ENCODE peak calls at places on chromosome 17, in seven cellular contexts. E, P, O, X, U, A and L are unnamed samples.

GRCh38 chr17:73291260-73291801 is 20.5 kb downstream of the CDC42EP4 start:
- DNase-seq in E (peak; percentile 25), P (no peak), O (no peak), X (peak; percentile 86), U (no peak), A (peak; percentile 87), L (peak; percentile 54)

GRCh38 chr17:68057531-68057952 is 22.0 kb downstream of the KPNA2 start:
- DNase-seq in E (no peak), P (no peak), O (peak; percentile 42), X (peak; percentile 56), U (no peak), A (peak; percentile 49), L (peak; percentile 71)

GRCh38 chr17:57984226-57984890 is 3.7 kb downstream of the VEZF1 start:
- DNase-seq in E (no peak), P (no peak), O (no peak), X (no peak), U (no peak), A (no peak), L (peak; percentile 66)

GRCh38 chr17:76948726-76949342 is 80.6 kb downstream of the MGAT5B start:
- DNase-seq in E (no peak), P (no peak), O (no peak), X (no peak), U (no peak), A (no peak), L (no peak)

GRCh38 chr17:49629447-49629846 is 48.5 kb downstream of the SPOP start:
- DNase-seq in E (no peak), P (no peak), O (no peak), X (no peak), U (no peak), A (no peak), L (no peak)

GRCh38 chr17:7213895-7214299 is 5.7 kb downstream of the DLG4 start:
- DNase-seq in E (peak; percentile 99), P (peak; percentile 100), O (peak; percentile 100), X (peak; percentile 73), U (peak; percentile 95), A (peak; percentile 95), L (peak; percentile 77)

GRCh38 chr17:8552582-8553320 is 77.8 kb downstream of the MYH10 start:
- DNase-seq in E (no peak), P (no peak), O (no peak), X (peak; percentile 64), U (no peak), A (no peak), L (peak; percentile 20)

GRCh38 chr17:35254107-35254802 is 11.4 kb downstream of the SLFN5 start:
- DNase-seq in E (no peak), P (no peak), O (no peak), X (peak; percentile 97), U (no peak), A (peak; percentile 86), L (peak; percentile 89)

GRCh38 chr17:56096026-56096807 is 57.1 kb upstream of the ANKFN1 start:
- DNase-seq in E (no peak), P (no peak), O (no peak), X (peak; percentile 45), U (no peak), A (no peak), L (no peak)

GRCh38 chr17:70040336-70040735 is 34.7 kb upstream of the KCNJ16 start:
- DNase-seq in E (no peak), P (no peak), O (no peak), X (peak; percentile 33), U (no peak), A (no peak), L (no peak)

GRCh38 chr17:37466471-37466870 is 23.2 kb upstream of the DUSP14 start:
- DNase-seq in E (no peak), P (no peak), O (no peak), X (no peak), U (no peak), A (no peak), L (peak; percentile 46)

GRCh38 chr17:12180644-12181261 is 160.1 kb downstream of the MAP2K4 start:
- DNase-seq in E (no peak), P (peak; percentile 52), O (peak; percentile 51), X (peak; percentile 79), U (no peak), A (peak; percentile 57), L (peak; percentile 79)

GRCh38 chr17:50676065-50676975 is 31.4 kb downstream of the ANKRD40 start:
- DNase-seq in E (no peak), P (no peak), O (no peak), X (no peak), U (no peak), A (no peak), L (no peak)

GRCh38 chr17:59763861-59764260 is 56.4 kb downstream of the VMP1 start:
- DNase-seq in E (no peak), P (no peak), O (peak; percentile 43), X (peak; percentile 95), U (no peak), A (peak; percentile 79), L (no peak)

GRCh38 chr17:78781339-78782304 is at the start of gene CYTH1:
- DNase-seq in E (peak; percentile 67), P (peak; percentile 30), O (peak; percentile 41), X (no peak), U (peak; percentile 72), A (peak; percentile 43), L (no peak)

GRCh38 chr17:6100146-6100545 is 30.0 kb downstream of the WSCD1 start:
- DNase-seq in E (no peak), P (no peak), O (no peak), X (no peak), U (no peak), A (no peak), L (no peak)

GRCh38 chr17:39122982-39123381 is 28.5 kb downstream of the PLXDC1 start:
- DNase-seq in E (no peak), P (no peak), O (no peak), X (no peak), U (no peak), A (no peak), L (no peak)

GRCh38 chr17:41654134-41654907 is 29.9 kb upstream of the KRT17 start:
- DNase-seq in E (no peak), P (no peak), O (no peak), X (no peak), U (no peak), A (no peak), L (peak; percentile 71)

GRCh38 chr17:58666858-58667267 is 25.0 kb downstream of the TEX14 start:
- DNase-seq in E (peak; percentile 41), P (no peak), O (no peak), X (peak; percentile 79), U (no peak), A (no peak), L (peak; percentile 100)

GRCh38 chr17:50904522-50905459 is 38.6 kb upstream of the TOB1 start:
- DNase-seq in E (no peak), P (no peak), O (no peak), X (no peak), U (peak; percentile 72), A (no peak), L (peak; percentile 62)

GRCh38 chr17:62052765-62053338 is 12.2 kb downstream of the MED13 start:
- DNase-seq in E (no peak), P (no peak), O (no peak), X (no peak), U (no peak), A (no peak), L (no peak)

GRCh38 chr17:42403150-42403549 is 14.9 kb upstream of the STAT3 start:
- DNase-seq in E (peak; percentile 78), P (no peak), O (peak; percentile 51), X (no peak), U (peak; percentile 73), A (no peak), L (no peak)

GRCh38 chr17:17985153-17985552 is 12.5 kb downstream of the DRC3 start:
- DNase-seq in E (no peak), P (no peak), O (no peak), X (no peak), U (no peak), A (no peak), L (no peak)
- H3K23ac ChIP-seq in E (no peak overlapping the region), P (no peak overlapping the region), O (no peak overlapping the region), X (no peak overlapping the region), U (no peak overlapping the region), A (no peak overlapping the region), L (no peak overlapping the region)

DNA sequence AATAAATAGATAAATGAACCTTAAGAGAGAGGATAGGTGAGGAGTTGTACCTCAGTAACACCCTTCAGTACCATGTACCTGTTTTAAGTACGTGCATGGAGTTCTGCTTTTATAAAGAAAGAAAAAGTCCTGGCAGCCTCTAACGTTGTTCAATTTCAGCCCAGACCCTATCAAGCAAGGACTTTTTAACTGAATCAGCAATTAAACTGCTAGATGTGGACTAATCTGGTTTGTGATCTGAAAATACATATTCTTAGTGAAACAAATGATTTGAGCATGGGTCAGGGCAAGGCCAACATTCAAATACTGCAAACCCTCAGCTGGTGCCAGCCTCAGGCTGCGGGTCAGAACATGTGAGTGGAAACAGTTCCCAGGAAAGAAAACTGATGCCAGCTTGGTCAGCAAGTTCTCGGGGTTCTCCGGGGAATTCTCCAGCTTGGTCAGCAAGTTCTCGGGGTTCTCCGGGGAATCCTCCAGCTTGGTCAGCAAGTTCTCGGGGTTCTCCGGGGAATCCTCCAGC is 84.5 kb downstream of the MRM3 start:
- DNase-seq in E (no peak), P (no peak), O (no peak), X (no peak), U (no peak), A (no peak), L (no peak)
- H3K18ac ChIP-seq in E (no peak overlapping the region), P (no peak overlapping the region), O (no peak overlapping the region), X (no peak overlapping the region), U (no peak overlapping the region), A (no peak overlapping the region), L (no peak overlapping the region)

DNA sequence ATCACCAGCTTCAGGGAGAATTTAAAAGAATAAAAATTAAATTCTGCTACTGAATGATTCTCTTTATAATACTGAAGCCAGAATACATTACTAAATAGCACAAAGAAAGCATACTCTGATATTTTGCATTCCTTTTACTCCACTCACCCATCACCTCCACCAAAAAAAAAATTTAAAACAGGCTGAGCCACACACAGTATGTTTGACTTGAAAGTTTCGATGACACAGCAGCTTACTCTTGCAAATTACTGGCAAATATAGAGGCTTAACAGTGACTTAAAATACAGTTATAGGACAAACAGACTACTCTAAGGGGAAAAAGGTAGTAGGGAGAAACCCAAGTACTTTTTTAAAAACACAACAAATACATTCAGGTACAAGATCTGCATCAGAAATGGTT is 39.2 kb downstream of the GPATCH8 start:
- DNase-seq in E (no peak), P (no peak), O (no peak), X (peak; percentile 51), U (no peak), A (peak; percentile 22), L (peak; percentile 55)
- H3K9ac ChIP-seq in E (no peak overlapping the region), P (no peak overlapping the region), O (no peak overlapping the region), X (no peak overlapping the region), U (no peak overlapping the region), A (peak overlapping the region; percentile 4), L (no peak overlapping the region)

GRCh38 chr17:65973237-65973636 is 218.7 kb downstream of the CEP112 start:
- DNase-seq in E (no peak), P (no peak), O (no peak), X (no peak), U (no peak), A (no peak), L (no peak)
- H3K23ac ChIP-seq in E (no peak overlapping the region), P (no peak overlapping the region), O (no peak overlapping the region), X (no peak overlapping the region), U (no peak overlapping the region), A (no peak overlapping the region), L (no peak overlapping the region)